ENCODE peak calls at places on chromosomes 1 and 21, in six cellular contexts. X is activated CD4-positive, alpha-beta T cell treated with anti-CD3 and anti-CD28 coated beads, Interleukin-2, amount 50 U/mL, for 4 hours; D is progenitor cell of endocrine pancreas; R is HEK293T; B is fibroblast of mammary gland; I is NB4. T is an unnamed sample.

GRCh38 chr1:214364335-214364734 is 83.4 kb downstream of the SMYD2 start:
- DNase-seq in X (no peak), D (no peak), R (no peak), B (peak), I (no peak), T (no peak)

GRCh38 chr1:187033721-187034120 is 205.0 kb downstream of the PLA2G4A start:
- DNase-seq in X (no peak), D (no peak), R (no peak), B (no peak), I (no peak), T (no peak)

GRCh38 chr1:94883688-94884087 is 43.2 kb downstream of the CNN3 start:
- DNase-seq in X (peak), D (no peak), R (no peak), B (peak), I (no peak), T (peak)

GRCh38 chr1:64527191-64527590 is 57.3 kb downstream of the CACHD1 start:
- DNase-seq in X (no peak), D (no peak), R (no peak), B (no peak), I (no peak), T (no peak)

GRCh38 chr1:112056354-112056753 is 66.9 kb upstream of the KCND3 start:
- DNase-seq in X (no peak), D (no peak), R (no peak), B (no peak), I (no peak), T (no peak)

GRCh38 chr1:53766766-53767409 is 27.9 kb upstream of the GLIS1 start:
- DNase-seq in X (no peak), D (no peak), R (no peak), B (peak), I (no peak), T (peak)

GRCh38 chr1:85144351-85144750 is 56.5 kb downstream of the SYDE2 start:
- DNase-seq in X (no peak), D (no peak), R (no peak), B (no peak), I (no peak), T (no peak)

GRCh38 chr21:15752763-15753407 is 23.1 kb downstream of the USP25 start:
- DNase-seq in X (no peak), D (no peak), R (no peak), B (no peak), I (no peak), T (no peak)

GRCh38 chr1:19758227-19758830 is 41.4 kb downstream of the TMCO4 start:
- DNase-seq in X (no peak), D (no peak), R (no peak), B (peak), I (no peak), T (peak)

GRCh38 chr1:170377896-170378634 is 153.9 kb upstream of the GORAB start:
- DNase-seq in X (no peak), D (no peak), R (no peak), B (peak), I (peak), T (no peak)